ENCODE peak calls at places on chromosomes 16 and 17, in six cellular contexts. H is breast epithelium, M is K562, W is SK-N-SH, Q is suprapubic skin, T is GM23338. L is an unnamed sample. For H3K27me3, the result is how much of the 10 kb centered on the place peaks cover.

GRCh38 chr17:74485012-74485743 is 18.7 kb downstream of the CD300A start:
- DNase-seq in H (no peak), Q (peak), M (no peak), W (no peak), T (no peak), L (no peak)

GRCh38 chr16:57534337-57534880 is 2.0 kb downstream of the CCDC102A start:
- DNase-seq in Q (peak), H (no peak), T (no peak), W (no peak), M (no peak), L (no peak)

GRCh38 chr16:51201604-51202003 is 50.5 kb upstream of the SALL1 start:
- DNase-seq in W (no peak), M (no peak), T (peak), H (no peak), Q (no peak), L (no peak)

GRCh38 chr16:67726106-67727034 is 7.3 kb upstream of the GFOD2 start:
- DNase-seq in W (no peak), M (no peak), H (no peak), T (no peak), Q (no peak), L (no peak)

GRCh38 chr17:64130559-64131001 is 636 bp upstream of the ERN1 start:
- DNase-seq in W (no peak), H (no peak), T (no peak), Q (peak), M (no peak), L (peak)

GRCh38 chr16:81642943-81643342 is 136.1 kb upstream of the PLCG2 start:
- DNase-seq in W (no peak), Q (no peak), T (no peak), M (no peak), H (no peak), L (no peak)

GRCh38 chr17:31511176-31511540 is 119.7 kb downstream of the RAB11FIP4 start:
- DNase-seq in H (peak), T (no peak), W (no peak), M (no peak), Q (no peak), L (peak)

GRCh38 chr17:42184717-42185496 is at the start of gene HCRT:
- DNase-seq in T (no peak), M (no peak), W (no peak), Q (no peak), H (no peak), L (no peak)

GRCh38 chr16:65117701-65118448 is 4.0 kb downstream of the CDH11 start:
- DNase-seq in H (no peak), M (peak), W (peak), Q (peak), T (peak), L (peak)

GRCh38 chr16:58109881-58110280 is 19.3 kb downstream of the CFAP20 start:
- DNase-seq in T (no peak), H (no peak), M (no peak), W (no peak), Q (no peak), L (no peak)

GRCh38 chr16:75502916-75503605 is 7.8 kb upstream of the CHST6 start:
- DNase-seq in M (no peak), W (no peak), Q (no peak), T (no peak), H (no peak), L (no peak)

GRCh38 chr16:81956213-81956948 is 54.9 kb downstream of the SDR42E1 start:
- DNase-seq in M (no peak), H (no peak), Q (no peak), T (no peak), W (no peak), L (no peak)

GRCh38 chr17:75574404-75575093 is 13.1 kb upstream of the MYO15B start:
- DNase-seq in W (no peak), H (no peak), Q (peak), T (no peak), M (no peak), L (no peak)

GRCh38 chr16:11683140-11683539 is 14.9 kb downstream of the SNN start:
- DNase-seq in M (no peak), T (no peak), Q (peak), H (no peak), W (no peak), L (no peak)

GRCh38 chr16:84423416-84423837 is 55.1 kb downstream of the ATP2C2 start:
- DNase-seq in M (peak), W (peak), H (no peak), T (peak), Q (no peak), L (no peak)

GRCh38 chr17:81043725-81044427 is 8.9 kb downstream of the BAIAP2 start:
- DNase-seq in M (no peak), T (peak), W (peak), H (peak), Q (no peak), L (no peak)
- H3K27me3 ChIP-seq in M (under half), T (under half), W (under half), H (under half), Q (under half), L (under half)

GRCh38 chr17:67993998-67994361 is 2.3 kb downstream of the C17orf58 start:
- DNase-seq in M (peak), T (peak), W (peak), Q (peak), H (no peak), L (no peak)
- H3K27ac ChIP-seq in M (peak), T (peak), W (peak), Q (peak), H (peak), L (peak)

DNA sequence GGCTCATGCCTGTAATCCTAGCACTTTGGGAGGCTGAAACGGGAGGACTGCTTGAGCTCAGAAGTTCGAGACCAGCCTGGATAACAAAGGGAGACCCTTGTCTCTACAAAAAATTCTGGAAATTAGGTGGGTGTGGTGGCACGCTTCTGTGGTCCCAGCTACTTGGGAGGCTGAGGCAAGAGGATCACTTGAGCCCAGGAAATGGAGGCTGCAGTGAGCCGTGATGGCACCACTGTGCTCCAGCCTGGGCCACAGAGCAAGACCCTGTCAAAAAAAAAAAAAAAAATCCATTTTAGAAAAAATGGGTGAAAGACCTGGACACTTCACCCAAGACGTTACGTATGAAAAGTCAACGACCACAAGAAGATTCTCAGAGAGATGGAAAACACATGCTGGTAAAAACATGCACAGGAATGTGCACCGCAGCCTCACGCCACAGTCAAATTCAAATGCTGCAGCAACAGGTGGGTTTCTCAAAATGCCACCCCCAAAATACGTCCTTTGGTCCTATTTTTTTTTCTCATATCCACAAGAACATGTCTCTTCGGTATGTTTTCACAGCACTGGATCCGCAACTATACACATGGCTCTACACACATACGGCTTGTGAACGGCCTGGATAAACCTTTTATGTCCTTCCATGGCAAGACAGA is 17.1 kb downstream of the CSNK1D start:
- DNase-seq in Q (no peak), M (no peak), W (no peak), T (no peak), H (no peak), L (no peak)
- TF ChIP-seq POLR2AphosphoS5 in Q (no peak), M (no peak), W (no peak), T (no peak), H (no peak), L (no peak)

GRCh38 chr16:1156983-1157638 is 4.2 kb downstream of the CACNA1H start:
- DNase-seq in M (no peak), H (no peak), Q (no peak), W (no peak), T (no peak), L (no peak)

GRCh38 chr16:1154291-1154886 is 1.5 kb downstream of the CACNA1H start:
- DNase-seq in Q (no peak), H (no peak), M (no peak), W (no peak), T (peak), L (no peak)

GRCh38 chr16:1156111-1156982 is 3.4 kb downstream of the CACNA1H start:
- DNase-seq in Q (no peak), H (no peak), T (no peak), M (no peak), W (no peak), L (no peak)

GRCh38 chr16:1154887-1155331 is 2.0 kb downstream of the CACNA1H start:
- DNase-seq in M (no peak), H (no peak), Q (no peak), T (no peak), W (no peak), L (no peak)

GRCh38 chr16:1155353-1156110 is 2.6 kb downstream of the CACNA1H start:
- DNase-seq in H (no peak), W (no peak), T (no peak), Q (no peak), M (no peak), L (no peak)
- H3K27me3 ChIP-seq in H (under half), W (half or more), T (under half), Q (half or more), M (half or more), L (half or more)

GRCh38 chr17:17042851-17043667 is 802 bp downstream of the MPRIP start:
- DNase-seq in Q (peak), H (peak), W (no peak), T (peak), M (no peak), L (no peak)

GRCh38 chr17:17041571-17042380 is 481 bp upstream of the MPRIP start:
- DNase-seq in H (peak), T (peak), W (peak), M (peak), Q (peak), L (peak)

GRCh38 chr17:17042381-17042736 is at the start of gene MPRIP:
- DNase-seq in W (no peak), M (no peak), Q (no peak), H (no peak), T (no peak), L (no peak)

GRCh38 chr17:17039911-17040310 is 2.3 kb upstream of the MPRIP start:
- DNase-seq in W (no peak), M (no peak), H (peak), Q (no peak), T (no peak), L (no peak)

GRCh38 chr17:17041018-17041521 is 1.2 kb upstream of the MPRIP start:
- DNase-seq in Q (peak), M (peak), H (peak), W (no peak), T (no peak), L (no peak)
- H3K27ac ChIP-seq in Q (peak), M (no peak), H (no peak), W (peak), T (no peak), L (peak)

DNA sequence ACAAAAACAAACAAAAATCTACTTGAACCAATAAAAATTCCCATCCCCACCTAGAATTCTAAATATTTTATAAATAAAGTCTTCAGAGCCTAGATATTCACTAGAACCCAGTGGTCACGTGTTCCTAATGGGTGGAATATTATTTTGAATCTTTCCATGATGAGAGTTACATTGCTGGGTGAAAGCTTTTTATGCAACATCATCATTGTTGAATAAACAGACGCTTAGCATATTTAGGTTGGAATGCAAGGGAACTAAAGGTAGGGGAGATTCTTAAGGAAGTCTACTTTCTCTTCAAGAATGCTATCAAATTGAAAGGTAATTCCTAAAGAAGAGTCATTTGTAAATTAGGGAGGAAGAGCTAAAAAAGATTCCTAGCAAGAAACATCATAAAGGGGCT is 723.1 kb downstream of the WWOX start:
- DNase-seq in H (no peak), T (peak), M (no peak), Q (no peak), W (no peak), L (no peak)
- TF ChIP-seq POLR2AphosphoS5 in H (no peak), T (no peak), M (no peak), Q (no peak), W (no peak), L (no peak)

GRCh38 chr17:59888145-59888750 is 4.5 kb downstream of the TUBD1 start:
- DNase-seq in M (no peak), H (no peak), T (no peak), W (no peak), Q (peak), L (no peak)

GRCh38 chr17:59893617-59894100 is 738 bp downstream of the RPS6KB1 start:
- DNase-seq in Q (no peak), W (peak), M (peak), T (peak), H (no peak), L (no peak)

GRCh38 chr17:59892849-59893616 is at the start of the genes RPS6KB1 and TUBD1:
- DNase-seq in M (peak), T (peak), W (peak), Q (peak), H (peak), L (peak)

GRCh38 chr17:59890720-59891119 is 2.0 kb downstream of the TUBD1 start:
- DNase-seq in M (peak), Q (no peak), T (no peak), H (no peak), W (no peak), L (no peak)

DNA sequence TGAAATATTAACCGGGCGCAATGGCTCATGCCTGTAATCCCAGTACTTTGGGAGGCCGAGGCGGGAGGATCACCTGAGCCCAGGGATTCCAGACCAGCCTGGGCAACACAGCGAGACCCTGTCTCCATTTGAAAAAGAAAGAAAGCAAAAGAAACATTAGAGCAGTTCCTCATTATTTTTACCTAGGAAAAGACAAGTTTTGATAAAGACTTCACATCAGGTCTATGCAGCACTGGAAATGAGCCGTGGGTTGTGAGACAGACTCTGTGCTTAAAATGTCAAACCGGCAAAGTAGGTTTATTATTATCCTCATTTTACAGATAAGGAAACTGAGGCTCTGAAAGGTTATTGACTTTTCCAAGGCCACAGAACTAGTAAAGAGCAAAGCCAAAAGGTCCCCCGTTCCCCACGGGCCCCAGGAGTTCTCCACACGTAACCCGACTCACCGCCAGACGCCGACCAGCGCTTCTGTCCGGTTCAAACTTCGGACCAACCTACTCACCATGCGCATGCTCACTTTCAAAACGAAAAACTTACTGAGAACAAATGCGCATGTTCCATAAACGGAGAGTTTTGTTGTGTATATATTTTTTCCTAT is 393 bp downstream of the TUBD1 start:
- DNase-seq in T (peak), M (no peak), H (peak), Q (peak), W (no peak), L (peak)
- H3K27me3 ChIP-seq in T (under half), M (under half), H (under half), Q (under half), W (under half), L (under half)

DNA sequence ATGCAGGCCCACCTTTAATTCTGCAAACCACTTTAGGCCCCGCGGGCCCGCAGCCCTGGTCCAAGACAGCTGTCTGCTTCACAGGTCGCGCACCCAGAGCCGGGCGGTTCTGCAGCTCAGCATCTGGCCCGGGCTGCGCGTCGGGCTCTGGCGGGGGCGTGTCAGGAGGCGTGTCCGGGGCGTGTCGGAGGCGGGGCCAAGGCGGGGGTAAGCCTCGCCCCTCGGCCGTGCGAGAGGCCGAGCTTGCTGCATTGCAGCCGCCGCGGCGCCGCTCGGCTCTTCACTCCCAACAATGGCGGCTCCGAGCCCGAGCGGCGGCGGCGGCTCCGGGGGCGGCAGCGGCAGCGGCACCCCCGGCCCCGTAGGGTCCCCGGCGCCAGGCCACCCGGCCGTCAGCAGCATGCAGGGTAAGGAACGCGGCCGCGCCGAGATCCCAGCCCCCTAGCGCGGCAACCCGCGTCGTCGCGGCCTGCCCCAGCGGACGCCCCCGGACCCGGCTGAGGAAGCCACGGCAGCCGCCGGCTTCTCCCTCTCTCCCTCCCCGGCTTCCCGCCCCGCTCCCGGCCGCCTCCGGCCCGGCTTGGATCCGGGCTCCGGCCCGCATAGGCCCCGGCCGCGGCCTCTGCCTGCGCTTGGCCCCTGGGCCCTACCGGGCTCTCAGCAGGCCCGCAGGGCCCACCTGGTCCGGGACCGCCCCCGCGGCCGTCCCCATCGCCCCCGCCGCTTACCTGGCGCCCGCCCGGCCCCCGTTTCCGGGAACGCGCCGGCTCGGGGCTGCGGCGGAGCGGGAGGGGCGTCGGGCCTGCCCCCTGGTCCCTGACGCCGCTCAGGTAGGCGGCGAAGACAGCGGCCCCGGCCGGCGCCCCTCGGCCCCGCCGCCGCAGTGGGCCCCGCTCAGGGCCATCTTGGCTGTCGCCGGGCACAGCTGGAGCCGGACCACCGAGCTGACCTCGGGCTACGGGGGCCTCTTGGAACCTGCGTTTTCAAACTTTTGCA is at the start of gene MAP2K4:
- DNase-seq in H (peak), Q (peak), M (peak), T (peak), W (peak), L (peak)
- H3K27ac ChIP-seq in H (peak), Q (peak), M (peak), T (peak), W (peak), L (peak)

DNA sequence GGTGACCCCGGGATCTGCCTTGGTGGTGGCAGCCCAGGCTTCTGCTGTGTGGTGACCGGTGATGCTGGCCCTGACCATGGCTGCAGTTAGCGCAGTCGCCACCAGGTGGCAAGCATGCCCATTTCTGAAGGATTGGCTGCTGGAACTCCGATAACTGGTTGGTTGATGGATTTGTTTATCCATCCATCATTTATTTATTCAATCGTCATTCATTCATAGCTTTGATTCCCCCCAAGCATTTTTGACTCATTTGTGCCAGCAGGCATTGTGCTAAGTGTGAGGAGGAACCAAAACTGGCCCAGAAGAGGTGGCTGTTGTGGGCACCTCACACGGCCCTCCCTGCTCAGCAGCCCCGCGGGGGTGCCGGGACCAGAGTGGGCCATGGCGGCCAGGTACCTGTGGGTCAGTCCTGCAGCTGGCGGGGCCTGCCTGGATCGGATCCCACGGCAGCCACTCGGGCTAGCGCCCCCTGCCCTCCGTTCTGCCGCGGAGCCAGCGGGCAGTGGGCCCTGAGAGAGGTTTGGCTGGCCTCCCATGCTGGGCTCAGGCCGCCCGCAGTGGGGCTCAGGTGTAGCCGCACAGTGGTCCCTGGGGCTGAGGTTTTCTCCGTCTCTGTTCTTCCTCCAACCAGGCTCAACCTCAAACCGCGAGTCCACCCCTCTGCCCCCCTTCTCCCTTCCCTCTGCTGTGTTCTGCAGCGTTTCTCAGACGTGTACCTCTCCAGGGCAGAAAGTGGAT is 28.8 kb upstream of the ITGA3 start:
- DNase-seq in M (peak), W (peak), H (peak), Q (peak), T (peak), L (peak)
- TF ChIP-seq POLR2AphosphoS5 in M (no peak), W (no peak), H (peak), Q (no peak), T (no peak), L (no peak)

L was measured in transverse colon.